ENCODE peak calls at places on chromosomes 16 and 17, in ten cellular contexts. P is naive thymus-derived CD4-positive, alpha-beta T cell; S is HCT116; J is pancreas; L is RWPE2; A is heart right ventricle; B is upper lobe of left lung; G is aorta; C is PC-3; K is left lung. E is an unnamed sample. For H3K36me3 and H3K4me1, the result is how much of the 10 kb centered on the place peaks cover.

GRCh38 chr16:2484898-2485508 is 10.1 kb downstream of the TBC1D24 start:
- ATAC-seq in P (no peak), S (no peak), J (no peak), L (no peak), A (no peak), B (no peak), G (no peak), C (no peak), K (no peak), E (no peak)

GRCh38 chr16:9124908-9125584 is 33.6 kb downstream of the HAPSTR1 start:
- ATAC-seq in P (no peak), S (no peak), J (no peak), L (no peak), A (no peak), B (no peak), G (peak), C (no peak), K (no peak), E (no peak)

GRCh38 chr17:31437720-31438400 is 46.4 kb downstream of the RAB11FIP4 start:
- ATAC-seq in P (no peak), S (no peak), J (peak), L (no peak), A (no peak), B (no peak), G (no peak), C (no peak), K (peak), E (no peak)

GRCh38 chr16:12516621-12517309 is 286.9 kb downstream of the CPPED1 start:
- ATAC-seq in P (no peak), S (no peak), J (no peak), L (no peak), A (peak), B (no peak), G (no peak), C (no peak), K (no peak), E (no peak)

GRCh38 chr16:21713549-21714368 is 50.0 kb downstream of the OTOA start:
- ATAC-seq in P (no peak), S (no peak), J (no peak), L (no peak), A (no peak), B (peak), G (no peak), C (no peak), K (peak), E (no peak)

GRCh38 chr16:78984887-78985464 is 615.6 kb downstream of the MAF start:
- ATAC-seq in P (no peak), S (no peak), J (no peak), L (no peak), A (peak), B (no peak), G (no peak), C (no peak), K (no peak), E (no peak)

GRCh38 chr16:84548508-84548907 is 44.0 kb upstream of the MEAK7 start:
- ATAC-seq in P (no peak), S (peak), J (no peak), L (no peak), A (no peak), B (no peak), G (no peak), C (no peak), K (no peak), E (no peak)

GRCh38 chr16:592518-593306 is 2.8 kb downstream of the RAB40C start:
- ATAC-seq in P (no peak), S (no peak), J (peak), L (peak), A (no peak), B (no peak), G (no peak), C (no peak), K (peak), E (no peak)

GRCh38 chr17:49053171-49053829 is 56.1 kb downstream of the IGF2BP1 start:
- ATAC-seq in P (no peak), S (no peak), J (no peak), L (no peak), A (no peak), B (no peak), G (peak), C (peak), K (no peak), E (no peak)

GRCh38 chr16:12010388-12011251 is 34.1 kb downstream of the SNX29 start:
- ATAC-seq in P (peak), S (no peak), J (peak), L (no peak), A (peak), B (peak), G (no peak), C (no peak), K (peak), E (no peak)

GRCh38 chr17:83202002-83203000 is 122.9 kb downstream of the METRNL start:
- ATAC-seq in P (no peak), S (no peak), J (no peak), L (no peak), A (no peak), B (no peak), G (no peak), C (no peak), K (no peak), E (no peak)

GRCh38 chr17:54754560-54754959 is 146.1 kb upstream of the TOM1L1 start:
- ATAC-seq in P (no peak), S (peak), J (no peak), L (no peak), A (no peak), B (no peak), G (no peak), C (no peak), K (no peak), E (no peak)

GRCh38 chr17:40074871-40075215 is 12.1 kb downstream of the THRA start:
- ATAC-seq in P (peak), S (no peak), J (peak), L (peak), A (peak), B (peak), G (peak), C (no peak), K (peak), E (no peak)

GRCh38 chr16:67301080-67301757 is 21.9 kb downstream of the PLEKHG4 start:
- ATAC-seq in P (no peak), S (no peak), J (no peak), L (no peak), A (peak), B (peak), G (peak), C (no peak), K (peak), E (peak)

GRCh38 chr16:2686912-2687507 is 4.7 kb downstream of the KCTD5 start:
- ATAC-seq in P (peak), S (no peak), J (peak), L (no peak), A (no peak), B (peak), G (no peak), C (no peak), K (peak), E (no peak)

GRCh38 chr17:72332367-72332766 is 211.5 kb downstream of the SOX9 start:
- ATAC-seq in P (no peak), S (no peak), J (no peak), L (no peak), A (no peak), B (no peak), G (no peak), C (no peak), K (no peak), E (no peak)

GRCh38 chr16:58866935-58867334 is 132.8 kb upstream of the GOT2 start:
- ATAC-seq in P (no peak), S (no peak), J (no peak), L (no peak), A (no peak), B (no peak), G (no peak), C (no peak), K (no peak), E (no peak)

GRCh38 chr17:82110298-82110697 is 12.3 kb upstream of the FASN start:
- ATAC-seq in P (no peak), S (no peak), J (peak), L (peak), A (no peak), B (no peak), G (no peak), C (peak), K (peak), E (no peak)

GRCh38 chr16:57349212-57350031 is 9.2 kb upstream of the CCL22 start:
- ATAC-seq in P (peak), S (no peak), J (peak), L (no peak), A (no peak), B (no peak), G (no peak), C (no peak), K (peak), E (no peak)

GRCh38 chr17:19331134-19331533 is 31.4 kb downstream of the B9D1 start:
- ATAC-seq in P (no peak), S (no peak), J (peak), L (peak), A (no peak), B (no peak), G (no peak), C (no peak), K (peak), E (peak)

GRCh38 chr16:23795369-23795768 is 40.4 kb upstream of the PRKCB start:
- ATAC-seq in P (no peak), S (no peak), J (no peak), L (no peak), A (no peak), B (no peak), G (no peak), C (no peak), K (no peak), E (no peak)

GRCh38 chr16:12431547-12431946 is 372.1 kb downstream of the CPPED1 start:
- ATAC-seq in P (no peak), S (no peak), J (no peak), L (no peak), A (no peak), B (no peak), G (no peak), C (no peak), K (no peak), E (no peak)

GRCh38 chr17:36851230-36851629 is 86.0 kb upstream of the LHX1 start:
- ATAC-seq in P (no peak), S (peak), J (no peak), L (peak), A (no peak), B (no peak), G (no peak), C (peak), K (no peak), E (no peak)

GRCh38 chr16:89319883-89320716 is 102.6 kb downstream of the ZNF778 start:
- ATAC-seq in P (no peak), S (peak), J (peak), L (peak), A (peak), B (peak), G (peak), C (peak), K (peak), E (peak)

GRCh38 chr17:50479522-50480141 is 972 bp downstream of the RSAD1 start:
- ATAC-seq in P (peak), S (peak), J (peak), L (peak), A (peak), B (peak), G (peak), C (peak), K (peak), E (peak)

GRCh38 chr16:27235055-27235937 is 32.0 kb downstream of the KDM8 start:
- ATAC-seq in P (peak), S (peak), J (peak), L (peak), A (peak), B (peak), G (peak), C (peak), K (peak), E (peak)

GRCh38 chr16:22267764-22268163 is 29.4 kb upstream of the POLR3E start:
- ATAC-seq in P (no peak), S (no peak), J (no peak), L (no peak), A (no peak), B (no peak), G (no peak), C (no peak), K (no peak), E (no peak)

GRCh38 chr16:85835227-85835751 is 35.8 kb downstream of the COX4I1 start:
- ATAC-seq in P (no peak), S (no peak), J (no peak), L (peak), A (no peak), B (no peak), G (no peak), C (no peak), K (no peak), E (no peak)

GRCh38 chr16:10729104-10729503 is 14.5 kb upstream of the NUBP1 start:
- ATAC-seq in P (no peak), S (peak), J (no peak), L (peak), A (no peak), B (no peak), G (no peak), C (no peak), K (no peak), E (no peak)

GRCh38 chr16:27314161-27314723 is 468 bp downstream of the IL4R start:
- ATAC-seq in P (peak), S (peak), J (peak), L (peak), A (peak), B (peak), G (peak), C (peak), K (peak), E (peak)

GRCh38 chr17:82229686-82230626 is 1.1 kb downstream of the SLC16A3 start:
- ATAC-seq in P (no peak), S (peak), J (no peak), L (no peak), A (no peak), B (no peak), G (no peak), C (no peak), K (no peak), E (no peak)

GRCh38 chr17:73747221-73748002 is 103.2 kb upstream of the SDK2 start:
- ATAC-seq in P (no peak), S (no peak), J (peak), L (no peak), A (peak), B (no peak), G (no peak), C (no peak), K (no peak), E (no peak)

GRCh38 chr17:10105513-10106001 is 92.8 kb downstream of the GAS7 start:
- ATAC-seq in P (no peak), S (no peak), J (peak), L (peak), A (peak), B (peak), G (no peak), C (no peak), K (peak), E (peak)

GRCh38 chr17:46962374-46962790 is 16.7 kb downstream of the RPRML start:
- ATAC-seq in P (no peak), S (peak), J (no peak), L (no peak), A (no peak), B (no peak), G (no peak), C (peak), K (no peak), E (no peak)

GRCh38 chr16:82331397-82331796 is 161.4 kb upstream of the MPHOSPH6 start:
- ATAC-seq in P (no peak), S (no peak), J (no peak), L (no peak), A (no peak), B (no peak), G (no peak), C (no peak), K (no peak), E (no peak)

GRCh38 chr16:14611660-14612059 is 18.4 kb downstream of the PARN start:
- ATAC-seq in P (no peak), S (no peak), J (no peak), L (no peak), A (no peak), B (no peak), G (no peak), C (no peak), K (no peak), E (no peak)

GRCh38 chr16:14608604-14609003 is 21.5 kb downstream of the PARN start:
- ATAC-seq in P (no peak), S (no peak), J (peak), L (no peak), A (no peak), B (no peak), G (no peak), C (no peak), K (no peak), E (no peak)

GRCh38 chr16:14608111-14608566 is 21.9 kb downstream of the PARN start:
- ATAC-seq in P (no peak), S (no peak), J (no peak), L (no peak), A (no peak), B (no peak), G (no peak), C (no peak), K (no peak), E (no peak)

GRCh38 chr16:14606102-14606501 is 24.0 kb downstream of the PARN start:
- ATAC-seq in P (no peak), S (no peak), J (no peak), L (no peak), A (no peak), B (no peak), G (no peak), C (no peak), K (no peak), E (no peak)

DNA sequence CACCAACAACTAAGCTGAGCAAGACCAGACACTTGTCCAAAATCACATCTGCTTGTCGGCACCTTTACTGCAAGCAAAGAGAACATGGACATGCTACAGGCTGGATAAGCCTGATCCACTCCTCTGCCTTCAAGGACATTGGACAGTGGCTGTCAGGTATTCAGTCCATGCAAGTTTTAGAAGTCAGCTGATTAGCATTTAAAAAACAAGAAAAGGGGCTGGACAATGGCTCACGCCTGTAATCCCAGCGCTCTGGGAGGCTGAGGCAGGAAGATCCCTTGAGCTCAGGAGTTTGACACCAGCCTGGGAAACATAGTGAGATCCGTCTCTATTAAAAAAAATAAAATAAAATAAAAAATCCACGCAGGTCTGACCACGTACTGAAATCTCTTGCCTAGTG is 20.3 kb downstream of the PARN start:
- ATAC-seq in P (no peak), S (no peak), J (no peak), L (no peak), A (no peak), B (no peak), G (no peak), C (no peak), K (no peak), E (no peak)
- H3K36me3 ChIP-seq in P (half or more), S (under half), J (under half), L (half or more), A (half or more), B (half or more), G (under half), C (under half), K (half or more), E (under half)

GRCh38 chr17:58184986-58185761 is 7.4 kb upstream of the EPX start:
- ATAC-seq in P (peak), S (peak), J (no peak), L (no peak), A (no peak), B (no peak), G (no peak), C (no peak), K (no peak), E (no peak)
- H3K4me1 ChIP-seq in P (under half), S (under half), J (under half), L (under half), A (under half), B (under half), G (under half), C (under half), K (under half), E (under half)

GRCh38 chr17:56933868-56934267 is 20.0 kb upstream of the TRIM25 start:
- ATAC-seq in P (no peak), S (no peak), J (no peak), L (no peak), A (no peak), B (no peak), G (no peak), C (no peak), K (no peak), E (no peak)
- H3K36me3 ChIP-seq in P (under half), S (under half), J (under half), L (under half), A (under half), B (under half), G (under half), C (half or more), K (under half), E (under half)

GRCh38 chr17:17701112-17701511 is 19.9 kb downstream of the RAI1 start:
- ATAC-seq in P (no peak), S (no peak), J (no peak), L (no peak), A (no peak), B (no peak), G (no peak), C (no peak), K (no peak), E (no peak)
- H3K4me1 ChIP-seq in P (under half), S (half or more), J (under half), L (under half), A (half or more), B (under half), G (under half), C (under half), K (half or more), E (half or more)

GRCh38 chr16:87723224-87723619 is 42.6 kb downstream of the KLHDC4 start:
- ATAC-seq in P (peak), S (no peak), J (peak), L (peak), A (peak), B (no peak), G (peak), C (no peak), K (peak), E (peak)

GRCh38 chr16:87724490-87725291 is 41.1 kb downstream of the KLHDC4 start:
- ATAC-seq in P (peak), S (no peak), J (no peak), L (no peak), A (no peak), B (no peak), G (no peak), C (no peak), K (peak), E (no peak)

GRCh38 chr16:87728026-87728425 is 37.8 kb downstream of the KLHDC4 start:
- ATAC-seq in P (no peak), S (no peak), J (no peak), L (no peak), A (no peak), B (no peak), G (no peak), C (no peak), K (no peak), E (no peak)

GRCh38 chr16:87727346-87727745 is 38.4 kb downstream of the KLHDC4 start:
- ATAC-seq in P (no peak), S (no peak), J (no peak), L (no peak), A (no peak), B (no peak), G (no peak), C (no peak), K (no peak), E (no peak)

GRCh38 chr16:87725596-87726235 is 40.1 kb downstream of the KLHDC4 start:
- ATAC-seq in P (no peak), S (peak), J (no peak), L (no peak), A (no peak), B (peak), G (no peak), C (no peak), K (peak), E (no peak)
- H3K36me3 ChIP-seq in P (half or more), S (under half), J (under half), L (half or more), A (under half), B (under half), G (under half), C (under half), K (half or more), E (half or more)

DNA sequence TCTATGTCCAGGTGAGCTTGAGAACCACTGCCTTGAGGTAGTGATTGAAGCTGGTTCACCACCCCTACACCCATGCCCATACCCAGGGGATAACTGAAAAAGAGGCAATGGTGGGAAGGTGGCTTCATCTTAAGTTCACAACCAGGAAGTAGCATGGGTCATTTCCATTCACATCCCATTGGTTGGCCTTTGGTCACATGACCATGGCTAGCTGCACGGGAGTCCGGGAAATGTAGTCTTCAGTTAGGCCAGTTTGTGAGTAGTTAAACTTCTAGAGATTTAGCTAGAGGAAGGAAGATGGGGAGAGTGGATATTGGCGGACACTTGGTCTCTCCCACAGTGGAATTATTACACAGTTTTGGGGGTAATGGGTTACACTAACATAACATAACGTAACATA is 92.9 kb downstream of the RGS9 start:
- ATAC-seq in P (no peak), S (no peak), J (no peak), L (no peak), A (no peak), B (no peak), G (no peak), C (no peak), K (no peak), E (no peak)
- H3K4me1 ChIP-seq in P (under half), S (under half), J (under half), L (under half), A (under half), B (under half), G (under half), C (under half), K (under half), E (under half)

GRCh38 chr17:18248811-18249210 is 9.7 kb downstream of the FLII start:
- ATAC-seq in P (no peak), S (no peak), J (no peak), L (no peak), A (no peak), B (no peak), G (no peak), C (no peak), K (no peak), E (no peak)

GRCh38 chr17:18252160-18252559 is 6.4 kb downstream of the FLII start:
- ATAC-seq in P (no peak), S (no peak), J (no peak), L (no peak), A (no peak), B (no peak), G (no peak), C (no peak), K (no peak), E (no peak)

GRCh38 chr17:18251204-18251603 is 7.3 kb downstream of the FLII start:
- ATAC-seq in P (no peak), S (no peak), J (no peak), L (no peak), A (no peak), B (no peak), G (no peak), C (no peak), K (no peak), E (no peak)

GRCh38 chr17:18250259-18250658 is 8.3 kb downstream of the FLII start:
- ATAC-seq in P (no peak), S (peak), J (peak), L (peak), A (no peak), B (no peak), G (no peak), C (peak), K (no peak), E (no peak)

GRCh38 chr17:18250708-18251107 is 7.8 kb downstream of the FLII start:
- ATAC-seq in P (no peak), S (no peak), J (no peak), L (no peak), A (no peak), B (no peak), G (no peak), C (no peak), K (no peak), E (no peak)
- H3K36me3 ChIP-seq in P (half or more), S (half or more), J (under half), L (half or more), A (half or more), B (half or more), G (under half), C (half or more), K (half or more), E (half or more)

E was measured in gastroesophageal sphincter.